ENCODE peak calls at places on chromosomes 11 and 22, in four cellular contexts. A, X, F and E are unnamed samples.
A peak's percentile ranks its signal among the peaks of the same experiment; 100 is the strongest.

GRCh38 chr11:18749681-18750319 is 23.8 kb upstream of the IGSF22 start:
- DNase-seq in A (no peak), X (no peak), F (no peak), E (no peak)

GRCh38 chr11:99893803-99894202 is 793.3 kb upstream of the ARHGAP42 start:
- DNase-seq in A (no peak), X (no peak), F (no peak), E (no peak)

GRCh38 chr11:31801298-31801702 is 9.8 kb downstream of the PAX6 start:
- DNase-seq in A (no peak), X (no peak), F (no peak), E (no peak)

GRCh38 chr11:35031869-35032268 is 107.1 kb upstream of the CD44 start:
- DNase-seq in A (no peak), X (no peak), F (no peak), E (no peak)

GRCh38 chr11:75480890-75481190 is 44.9 kb downstream of the GDPD5 start:
- DNase-seq in A (no peak), X (no peak), F (no peak), E (no peak)

GRCh38 chr11:26944866-26945664 is 48.8 kb upstream of the FIBIN start:
- DNase-seq in A (no peak), X (no peak), F (no peak), E (no peak)

GRCh38 chr11:96524475-96524874 is 134.7 kb downstream of the JRKL start:
- DNase-seq in A (no peak), X (no peak), F (no peak), E (no peak)

GRCh38 chr11:110711448-110711775 is 825 bp downstream of the ARHGAP20 start:
- DNase-seq in A (no peak), X (peak; percentile 8), F (no peak), E (no peak)

GRCh38 chr11:118415739-118416068 is 14.3 kb downstream of the ATP5MG start:
- DNase-seq in A (no peak), X (peak; percentile 26), F (no peak), E (no peak)

GRCh38 chr22:27461470-27461869 is 340.1 kb downstream of the MN1 start:
- DNase-seq in A (no peak), X (no peak), F (no peak), E (no peak)

GRCh38 chr22:49969751-49970527 is 9.4 kb downstream of the PIM3 start:
- DNase-seq in A (peak; percentile 66), X (no peak), F (peak; percentile 27), E (peak; percentile 11)

GRCh38 chr11:110097459-110098012 is 4.3 kb downstream of the ZC3H12C start:
- DNase-seq in A (no peak), X (no peak), F (no peak), E (no peak)

GRCh38 chr22:21898354-21898896 is 31.0 kb upstream of the MAPK1 start:
- DNase-seq in A (no peak), X (no peak), F (no peak), E (no peak)

GRCh38 chr22:18035740-18036139 is 11.4 kb upstream of the MICAL3 start:
- DNase-seq in A (no peak), X (no peak), F (no peak), E (no peak)

GRCh38 chr11:68727783-68728182 is 23.5 kb downstream of the TESMIN start:
- DNase-seq in A (no peak), X (no peak), F (no peak), E (no peak)

GRCh38 chr11:62500066-62501035 is 46.3 kb downstream of the AHNAK start:
- DNase-seq in A (no peak), X (no peak), F (no peak), E (no peak)

GRCh38 chr11:75389925-75390324 is 9.4 kb upstream of the RPS3 start:
- DNase-seq in A (no peak), X (no peak), F (no peak), E (no peak)

GRCh38 chr11:121105063-121105480 is 4.0 kb downstream of the TECTA start:
- DNase-seq in A (no peak), X (no peak), F (peak; percentile 51), E (no peak)

GRCh38 chr11:60930394-60930793 is 6.1 kb downstream of the TMEM132A start:
- DNase-seq in A (peak; percentile 57), X (no peak), F (no peak), E (no peak)
- TF ChIP-seq CTCF in A (no peak), X (no peak), F (no peak), E (no peak)

GRCh38 chr11:11966826-11967668 is 41.4 kb downstream of the DKK3 start:
- DNase-seq in A (peak; percentile 85), X (peak; percentile 63), F (peak; percentile 58), E (peak; percentile 88)
- TF ChIP-seq CTCF in A (peak; percentile 76), X (peak; percentile 78), F (peak; percentile 56), E (peak; percentile 88)

DNA sequence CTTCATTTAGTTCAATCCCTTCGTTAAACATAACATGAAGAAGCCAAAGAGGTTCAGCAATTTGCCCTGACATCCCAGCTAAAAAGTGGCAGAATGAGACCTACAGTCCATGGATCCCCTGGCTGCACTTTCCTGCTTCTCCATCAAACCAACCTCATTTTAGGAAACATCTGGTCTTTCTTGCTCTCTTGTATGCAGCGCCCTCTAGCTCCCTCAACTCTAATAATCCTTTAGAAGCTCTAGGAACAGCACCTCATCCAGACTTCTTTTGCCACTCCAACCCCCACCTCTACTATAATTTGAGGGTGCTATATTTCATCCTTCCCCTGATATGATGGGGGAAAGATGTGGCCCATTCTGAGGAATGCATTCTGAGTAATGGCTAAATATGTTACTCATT is 7.4 kb downstream of the CNTF start:
- DNase-seq in A (no peak), X (no peak), F (no peak), E (no peak)
- TF ChIP-seq CTCF in A (peak; percentile 50), X (peak; percentile 53), F (no peak), E (peak; percentile 26)

GRCh38 chr22:19800761-19801244 is 40.2 kb downstream of the TBX1 start:
- DNase-seq in A (no peak), X (no peak), F (no peak), E (peak; percentile 12)
- TF ChIP-seq CTCF in A (no peak), X (no peak), F (no peak), E (no peak)

DNA sequence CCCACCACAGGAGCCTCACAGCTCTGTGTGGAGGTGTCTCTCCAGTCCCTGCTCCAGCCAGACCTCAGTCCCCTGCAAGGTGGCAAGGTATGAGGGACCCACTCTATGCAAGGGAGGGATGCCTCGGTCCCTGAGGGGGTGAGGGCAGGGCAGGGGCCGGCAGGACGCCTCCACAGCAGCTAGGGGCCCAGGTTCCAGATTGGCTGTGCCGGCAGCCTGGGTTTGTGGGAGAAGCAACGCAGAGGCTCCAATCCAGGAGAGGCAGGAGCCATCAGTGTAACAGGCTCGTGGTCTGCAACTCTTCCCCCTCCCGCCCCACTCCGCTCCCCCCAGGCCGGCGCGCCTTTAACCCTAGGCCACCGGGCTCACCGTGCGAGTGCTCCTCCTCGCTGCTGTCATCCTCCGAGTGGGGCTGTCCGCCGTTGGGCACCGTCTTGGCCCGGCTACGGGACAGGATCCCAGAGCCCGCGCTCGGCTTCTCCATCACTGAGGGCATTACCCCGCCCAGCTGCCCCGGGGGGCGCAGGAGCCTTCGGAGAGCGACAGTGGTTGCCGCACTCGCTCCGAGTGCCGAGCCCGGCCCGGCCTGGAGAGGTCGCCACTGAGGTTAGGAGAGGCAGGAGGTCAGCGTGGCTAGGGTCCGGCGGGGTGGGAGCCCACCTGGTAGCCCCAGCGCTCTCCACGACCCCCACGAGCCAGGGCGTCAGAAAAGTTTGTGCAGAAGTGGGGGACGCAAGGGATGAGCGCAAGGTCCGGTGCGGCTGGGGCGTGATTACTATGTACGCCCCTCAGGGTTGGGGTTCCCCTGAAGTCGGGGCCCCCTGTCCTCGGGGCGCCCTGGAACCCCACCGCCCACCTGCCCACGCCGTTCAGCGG is 765 bp downstream of the RCOR2 start:
- DNase-seq in A (no peak), X (peak; percentile 39), F (peak; percentile 57), E (peak; percentile 93)
- TF ChIP-seq CTCF in A (peak; percentile 40), X (peak; percentile 46), F (peak; percentile 44), E (peak; percentile 69)

DNA sequence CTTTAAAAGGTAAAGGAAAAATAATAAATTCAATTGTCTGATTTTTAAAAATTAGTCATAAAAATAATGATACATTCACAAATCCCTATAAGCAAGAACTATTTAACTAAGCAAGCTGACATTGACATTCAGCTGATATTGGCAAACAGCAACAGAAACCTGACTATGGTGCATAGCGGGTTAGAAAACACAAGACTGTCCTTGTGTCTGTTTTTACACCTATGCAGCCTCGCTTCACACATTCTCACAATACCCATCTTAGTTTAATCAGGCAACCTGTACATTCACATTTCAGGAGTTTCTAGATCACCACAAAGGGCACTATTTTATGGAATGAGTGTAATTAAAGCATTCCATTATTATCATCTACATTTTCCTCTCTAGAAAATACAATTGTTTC is 737.1 kb downstream of the KCNA4 start:
- DNase-seq in A (no peak), X (no peak), F (no peak), E (no peak)
- TF ChIP-seq CTCF in A (no peak), X (no peak), F (no peak), E (no peak)

GRCh38 chr22:45868586-45869443 is 108.1 kb downstream of the WNT7B start:
- DNase-seq in A (no peak), X (no peak), F (no peak), E (no peak)

GRCh38 chr22:45867906-45868555 is 108.9 kb downstream of the WNT7B start:
- DNase-seq in A (no peak), X (no peak), F (peak; percentile 10), E (no peak)

GRCh38 chr22:45865561-45866397 is 111.2 kb downstream of the WNT7B start:
- DNase-seq in A (no peak), X (no peak), F (peak; percentile 10), E (no peak)

GRCh38 chr22:45866398-45867117 is 110.4 kb downstream of the WNT7B start:
- DNase-seq in A (peak; percentile 60), X (no peak), F (peak; percentile 9), E (no peak)

DNA sequence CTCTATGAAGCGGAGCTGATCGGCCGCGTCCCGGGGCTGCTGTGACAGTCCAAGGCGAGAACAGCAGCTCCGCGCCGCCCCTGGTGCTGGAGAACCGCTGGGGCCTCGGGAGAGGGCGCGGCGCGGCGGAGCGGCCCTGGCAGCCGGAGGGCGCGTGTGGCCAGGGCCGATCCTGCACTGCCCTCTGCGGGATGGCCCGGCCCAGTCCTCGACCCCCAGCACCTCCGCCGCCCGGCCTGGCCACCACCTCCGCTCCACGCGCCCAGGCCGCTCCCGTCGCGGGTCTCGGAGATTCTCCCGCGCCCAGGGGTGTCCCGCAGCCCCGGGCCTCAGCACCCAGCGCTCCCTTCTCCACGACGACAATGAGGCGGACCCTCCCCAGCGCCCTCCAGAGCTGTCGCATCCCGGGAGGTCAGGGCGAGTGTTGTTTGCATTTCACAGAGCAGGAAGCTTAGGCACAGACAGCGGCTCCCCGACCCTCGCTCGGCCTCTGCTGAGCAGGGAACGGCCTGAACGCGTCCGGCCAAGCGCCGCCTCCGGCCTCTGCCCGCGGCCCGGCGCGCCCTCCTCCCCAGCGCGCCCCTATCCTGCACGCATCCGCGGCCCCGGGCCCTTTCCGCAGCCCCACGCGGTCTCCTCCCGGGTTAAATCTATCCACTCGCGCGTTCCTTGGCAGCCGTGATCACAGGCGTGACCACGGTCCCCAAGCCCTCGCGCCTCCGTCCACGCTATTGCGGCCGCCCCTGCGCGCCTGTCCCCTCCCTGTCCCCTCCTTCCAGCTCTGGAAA is 109.7 kb downstream of the WNT7B start:
- DNase-seq in A (peak; percentile 70), X (no peak), F (peak; percentile 14), E (peak; percentile 67)
- TF ChIP-seq CTCF in A (peak; percentile 20), X (no peak), F (peak; percentile 30), E (no peak)

GRCh38 chr11:66268953-66269906 is 791 bp downstream of the RAB1B start:
- DNase-seq in A (peak; percentile 73), X (no peak), F (no peak), E (peak; percentile 32)
- TF ChIP-seq CTCF in A (peak; percentile 7), X (no peak), F (no peak), E (no peak)